ENCODE peak calls at places on chromosomes 3 and 15, in six cellular contexts. One of them, this sample, is unnamed.

GRCh38 chr3:179116816-179117215 is 31.3 kb upstream of the PIK3CA start:
- DNase-seq in A549: no peak
- DNase-seq in AG10803: peak; percentile 17
- DNase-seq in heart left ventricle: no peak
- DNase-seq in left ventricle myocardium inferior: no peak
- DNase-seq in heart right ventricle: no peak
- DNase-seq in this sample: no peak

GRCh38 chr3:146543461-146544012 is 870 bp downstream of the PLSCR1 start:
- DNase-seq in A549: no peak
- DNase-seq in AG10803: peak; percentile 33
- DNase-seq in heart left ventricle: peak; percentile 55
- DNase-seq in heart right ventricle: peak; percentile 60
- DNase-seq in left ventricle myocardium inferior: no peak
- DNase-seq in this sample: no peak

GRCh38 chr15:70356919-70357318 is 259.2 kb upstream of the TLE3 start:
- DNase-seq in A549: no peak
- DNase-seq in heart left ventricle: no peak
- DNase-seq in left ventricle myocardium inferior: no peak
- DNase-seq in AG10803: no peak
- DNase-seq in heart right ventricle: no peak
- DNase-seq in this sample: no peak

GRCh38 chr3:13713396-13713795 is 164.5 kb downstream of the FBLN2 start:
- DNase-seq in left ventricle myocardium inferior: no peak
- DNase-seq in heart right ventricle: peak; percentile 1
- DNase-seq in heart left ventricle: no peak
- DNase-seq in A549: no peak
- DNase-seq in AG10803: no peak
- DNase-seq in this sample: no peak

GRCh38 chr3:122916580-122916979 is 111.0 kb downstream of the SEMA5B start:
- DNase-seq in heart right ventricle: no peak
- DNase-seq in A549: no peak
- DNase-seq in heart left ventricle: no peak
- DNase-seq in left ventricle myocardium inferior: no peak
- DNase-seq in AG10803: no peak
- DNase-seq in this sample: no peak

GRCh38 chr15:20294651-20295237 is 246.9 kb downstream of the GOLGA6L6 start:
- DNase-seq in AG10803: no peak
- DNase-seq in heart right ventricle: no peak
- DNase-seq in heart left ventricle: no peak
- DNase-seq in A549: no peak
- DNase-seq in left ventricle myocardium inferior: no peak
- DNase-seq in this sample: no peak

GRCh38 chr15:48355377-48355776 is 24.1 kb downstream of the DUT start:
- DNase-seq in heart left ventricle: no peak
- DNase-seq in heart right ventricle: no peak
- DNase-seq in AG10803: peak; percentile 91
- DNase-seq in A549: peak; percentile 15
- DNase-seq in left ventricle myocardium inferior: no peak
- DNase-seq in this sample: no peak

GRCh38 chr3:41363830-41364523 is 164.7 kb downstream of the CTNNB1 start:
- DNase-seq in heart right ventricle: no peak
- DNase-seq in A549: no peak
- DNase-seq in left ventricle myocardium inferior: no peak
- DNase-seq in heart left ventricle: no peak
- DNase-seq in AG10803: no peak
- DNase-seq in this sample: no peak

GRCh38 chr15:63236272-63236671 is 41.1 kb upstream of the APH1B start:
- DNase-seq in A549: peak; percentile 41
- DNase-seq in heart right ventricle: no peak
- DNase-seq in left ventricle myocardium inferior: no peak
- DNase-seq in heart left ventricle: no peak
- DNase-seq in AG10803: peak; percentile 56
- DNase-seq in this sample: no peak

GRCh38 chr3:56684029-56684428 is 964 bp upstream of the TASOR start:
- DNase-seq in AG10803: no peak
- DNase-seq in heart right ventricle: no peak
- DNase-seq in left ventricle myocardium inferior: no peak
- DNase-seq in A549: no peak
- DNase-seq in heart left ventricle: no peak
- DNase-seq in this sample: no peak

DNA sequence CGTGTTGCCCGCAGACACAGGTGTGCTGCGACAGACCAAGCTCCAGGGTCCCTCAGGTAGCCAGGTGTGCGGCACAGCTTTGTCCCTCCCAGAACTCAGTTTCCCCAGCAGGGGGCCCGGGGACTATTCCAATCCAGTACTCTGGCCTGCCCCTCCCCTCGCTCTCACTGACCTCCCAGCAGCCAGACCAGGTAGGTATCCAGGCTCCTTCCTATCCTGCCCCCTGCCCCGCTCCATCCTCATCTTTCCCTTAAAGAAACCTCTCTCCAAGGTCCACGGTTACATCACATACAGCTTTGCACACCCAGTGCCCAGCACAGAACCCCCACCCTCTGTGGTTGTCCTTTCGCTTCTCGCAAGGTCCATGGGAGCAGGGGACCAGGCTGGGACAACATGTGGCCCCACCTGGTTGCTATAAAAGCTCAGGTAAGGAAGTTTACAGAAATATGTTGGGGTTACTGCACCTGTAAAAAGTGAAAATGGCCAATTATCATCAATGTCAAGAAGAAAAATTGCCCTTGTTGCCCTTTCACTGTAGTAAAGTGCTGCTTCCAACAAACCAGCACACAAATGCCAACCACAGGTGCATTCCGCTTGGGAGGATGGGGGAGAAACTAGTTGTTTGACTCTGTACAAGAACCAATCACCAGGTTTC is 7.3 kb upstream of the CYP11A1 start:
- DNase-seq in heart right ventricle: no peak
- DNase-seq in heart left ventricle: no peak
- DNase-seq in left ventricle myocardium inferior: no peak
- DNase-seq in A549: no peak
- DNase-seq in AG10803: no peak
- DNase-seq in this sample: no peak
- H3K4me3 ChIP-seq in heart right ventricle: peak overlapping the region; percentile 66
- H3K4me3 ChIP-seq in heart left ventricle: peak overlapping the region; percentile 68
- H3K4me3 ChIP-seq in left ventricle myocardium inferior: peak overlapping the region; percentile 77
- H3K4me3 ChIP-seq in A549: peak overlapping the region; percentile 44
- H3K4me3 ChIP-seq in AG10803: peak overlapping the region; percentile 73
- H3K4me3 ChIP-seq in this sample: peak overlapping the region; percentile 53

GRCh38 chr3:67624078-67624477 is 30.3 kb downstream of the SUCLG2 start:
- DNase-seq in heart right ventricle: no peak
- DNase-seq in AG10803: no peak
- DNase-seq in left ventricle myocardium inferior: no peak
- DNase-seq in heart left ventricle: no peak
- DNase-seq in A549: no peak
- DNase-seq in this sample: no peak
- TF ChIP-seq CTCF in heart right ventricle: no peak
- TF ChIP-seq CTCF in AG10803: no peak
- TF ChIP-seq CTCF in left ventricle myocardium inferior: no peak
- TF ChIP-seq CTCF in heart left ventricle: no peak
- TF ChIP-seq CTCF in A549: no peak
- TF ChIP-seq CTCF in this sample: no peak

DNA sequence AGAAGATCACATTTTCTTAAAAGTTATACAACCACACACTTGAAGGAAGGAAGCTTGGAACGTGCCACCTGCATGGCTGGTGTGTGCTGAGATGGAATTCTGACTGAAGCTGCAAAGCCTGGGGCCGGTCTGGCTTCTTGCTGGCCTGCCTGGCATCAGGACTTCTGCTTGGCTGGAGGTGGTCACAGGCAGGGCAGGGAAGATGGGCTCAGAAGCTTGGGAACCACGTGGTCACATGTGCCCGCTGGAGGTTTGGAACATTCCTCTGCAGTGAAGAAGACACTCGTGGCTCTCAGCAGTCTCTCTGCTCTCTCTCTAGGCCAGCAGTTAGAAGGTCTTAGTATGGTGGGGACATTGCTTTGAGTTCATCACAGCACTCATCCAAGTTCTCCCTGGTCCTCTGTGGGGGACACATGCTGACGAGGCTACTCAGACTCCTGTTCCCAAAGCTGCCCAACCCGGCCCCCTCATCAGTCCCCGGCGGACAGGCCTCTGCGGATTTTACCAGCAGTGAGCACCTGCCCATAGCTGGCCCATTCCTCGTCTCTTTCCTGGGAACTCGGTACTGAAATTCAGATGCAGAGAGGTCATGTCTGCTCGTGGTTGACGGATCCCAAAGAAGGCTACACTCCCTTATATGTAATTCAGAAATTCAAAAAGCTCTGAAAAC is 229.0 kb downstream of the ADAMTS17 start:
- DNase-seq in heart right ventricle: no peak
- DNase-seq in heart left ventricle: no peak
- DNase-seq in A549: no peak
- DNase-seq in left ventricle myocardium inferior: no peak
- DNase-seq in AG10803: no peak
- DNase-seq in this sample: no peak
- H3K4me3 ChIP-seq in heart right ventricle: no peak overlapping the region
- H3K4me3 ChIP-seq in heart left ventricle: no peak overlapping the region
- H3K4me3 ChIP-seq in A549: no peak overlapping the region
- H3K4me3 ChIP-seq in left ventricle myocardium inferior: no peak overlapping the region
- H3K4me3 ChIP-seq in AG10803: no peak overlapping the region
- H3K4me3 ChIP-seq in this sample: no peak overlapping the region

GRCh38 chr3:33030802-33031201 is 66.1 kb downstream of the GLB1 start:
- DNase-seq in heart right ventricle: no peak
- DNase-seq in heart left ventricle: no peak
- DNase-seq in AG10803: no peak
- DNase-seq in left ventricle myocardium inferior: no peak
- DNase-seq in A549: no peak
- DNase-seq in this sample: no peak
- TF ChIP-seq CTCF in heart right ventricle: no peak
- TF ChIP-seq CTCF in heart left ventricle: no peak
- TF ChIP-seq CTCF in AG10803: no peak
- TF ChIP-seq CTCF in left ventricle myocardium inferior: no peak
- TF ChIP-seq CTCF in A549: no peak
- TF ChIP-seq CTCF in this sample: no peak